ENCODE peak calls at places on chromosome 21, in five cellular contexts. D is left ventricle myocardium inferior; S is CD4-positive, CD25-positive, alpha-beta regulatory T cell; U is fibroblast of mammary gland; B is cardiac muscle cell. I is an unnamed sample.

GRCh38 chr21:16113052-16113715 is 383.4 kb downstream of the USP25 start:
- DNase-seq in D (no peak), S (no peak), B (peak), U (peak), I (no peak)

GRCh38 chr21:16406355-16406754 is 676.6 kb downstream of the USP25 start:
- DNase-seq in U (no peak), S (no peak), D (no peak), B (no peak), I (no peak)

GRCh38 chr21:45972716-45973474 is 8.7 kb upstream of the COL6A1 start:
- DNase-seq in B (no peak), D (peak), U (peak), S (no peak), I (no peak)

GRCh38 chr21:33078907-33079582 is 9.1 kb downstream of the OLIG1 start:
- DNase-seq in D (no peak), B (no peak), S (peak), U (peak), I (no peak)

GRCh38 chr21:28090546-28090945 is 902.1 kb downstream of the LTN1 start:
- DNase-seq in S (no peak), U (no peak), B (no peak), D (no peak), I (no peak)

GRCh38 chr21:46125846-46126301 is 28.0 kb downstream of the COL6A2 start:
- DNase-seq in B (no peak), D (no peak), S (no peak), U (no peak), I (no peak)

GRCh38 chr21:46150491-46151121 is 4.8 kb downstream of the FTCD start:
- DNase-seq in B (no peak), U (peak), S (no peak), D (no peak), I (no peak)

GRCh38 chr21:33189237-33189636 is 40.5 kb upstream of the IFNAR2 start:
- DNase-seq in S (no peak), U (no peak), B (no peak), D (no peak), I (no peak)

GRCh38 chr21:32916522-32917099 is 109.1 kb upstream of the OLIG2 start:
- DNase-seq in D (no peak), S (no peak), U (peak), B (no peak), I (peak)

GRCh38 chr21:43868461-43868860 is 3.4 kb downstream of the AGPAT3 start:
- DNase-seq in S (no peak), D (no peak), B (no peak), U (no peak), I (no peak)

GRCh38 chr21:43866233-43866632 is 1.2 kb downstream of the AGPAT3 start:
- DNase-seq in B (peak), S (peak), D (peak), U (peak), I (no peak)

GRCh38 chr21:43867936-43868335 is 2.9 kb downstream of the AGPAT3 start:
- DNase-seq in D (no peak), U (no peak), B (no peak), S (no peak), I (no peak)

GRCh38 chr21:43866659-43867331 is 1.8 kb downstream of the AGPAT3 start:
- DNase-seq in B (no peak), D (no peak), S (peak), U (no peak), I (no peak)

DNA sequence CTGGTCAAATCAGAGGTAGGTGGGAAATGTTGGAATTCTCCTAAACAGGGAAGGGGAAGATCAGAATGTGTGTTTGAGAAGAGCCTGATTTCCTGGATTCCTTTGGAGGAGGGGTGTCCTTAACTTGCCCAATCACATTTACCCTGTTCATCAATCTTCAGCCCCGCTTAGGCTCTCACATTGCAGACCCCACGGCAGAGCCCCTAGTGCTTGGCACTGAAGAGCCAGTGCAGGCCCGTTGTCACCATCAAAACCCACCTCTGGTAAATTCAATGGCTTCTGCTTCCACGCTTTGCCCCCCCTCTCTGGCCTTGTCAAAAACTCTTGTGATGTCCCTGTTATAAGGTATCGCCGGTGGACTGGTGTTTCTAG is 2.3 kb downstream of the AGPAT3 start:
- DNase-seq in D (no peak), S (no peak), B (no peak), U (no peak), I (no peak)
- H3K4me3 ChIP-seq in D (peak), S (peak), B (no peak), U (no peak), I (no peak)

GRCh38 chr21:41897047-41897669 is 18.0 kb upstream of the PRDM15 start:
- DNase-seq in B (no peak), U (no peak), S (no peak), D (no peak), I (no peak)
- H3K4me3 ChIP-seq in B (no peak), U (no peak), S (no peak), D (no peak), I (no peak)

DNA sequence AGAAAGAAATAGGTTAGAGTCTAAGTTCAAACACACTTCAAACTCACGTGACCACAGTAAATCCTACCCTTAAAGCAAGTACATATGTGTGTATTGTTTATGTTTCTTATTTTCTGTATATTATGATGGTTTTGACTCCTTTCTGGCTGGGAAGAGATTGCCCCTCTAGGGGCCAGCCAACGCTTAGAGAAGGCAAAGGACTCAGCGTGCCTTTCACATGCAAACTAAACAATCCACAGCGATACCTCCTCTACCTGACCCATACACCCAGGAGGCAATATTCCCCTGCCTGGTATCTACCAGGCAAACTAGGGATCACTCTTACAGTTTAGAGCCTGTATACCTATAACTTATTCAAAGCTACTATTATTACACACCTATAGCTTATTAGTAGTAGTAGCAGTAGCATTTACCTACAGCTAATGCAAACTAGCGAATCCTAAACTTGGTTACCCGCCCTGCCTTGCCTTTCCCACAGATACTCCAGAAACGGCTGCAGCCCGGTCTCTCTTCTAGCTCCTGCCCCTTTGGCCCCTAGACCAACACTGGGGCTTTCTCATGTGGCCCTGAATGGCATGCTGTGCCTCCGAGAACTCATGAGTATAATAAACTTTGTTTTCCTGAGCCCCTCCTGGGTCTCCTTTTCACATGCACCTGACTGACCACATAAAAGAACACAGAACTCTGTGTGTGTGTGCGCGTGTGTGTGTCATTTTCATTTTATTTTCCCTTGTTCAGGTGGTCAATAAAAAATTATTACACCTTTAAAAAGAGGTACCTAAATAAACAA is 14.0 kb downstream of the NRIP1 start:
- DNase-seq in S (peak), B (no peak), D (no peak), U (no peak), I (no peak)
- H3K4me3 ChIP-seq in S (peak), B (no peak), D (no peak), U (no peak), I (no peak)

DNA sequence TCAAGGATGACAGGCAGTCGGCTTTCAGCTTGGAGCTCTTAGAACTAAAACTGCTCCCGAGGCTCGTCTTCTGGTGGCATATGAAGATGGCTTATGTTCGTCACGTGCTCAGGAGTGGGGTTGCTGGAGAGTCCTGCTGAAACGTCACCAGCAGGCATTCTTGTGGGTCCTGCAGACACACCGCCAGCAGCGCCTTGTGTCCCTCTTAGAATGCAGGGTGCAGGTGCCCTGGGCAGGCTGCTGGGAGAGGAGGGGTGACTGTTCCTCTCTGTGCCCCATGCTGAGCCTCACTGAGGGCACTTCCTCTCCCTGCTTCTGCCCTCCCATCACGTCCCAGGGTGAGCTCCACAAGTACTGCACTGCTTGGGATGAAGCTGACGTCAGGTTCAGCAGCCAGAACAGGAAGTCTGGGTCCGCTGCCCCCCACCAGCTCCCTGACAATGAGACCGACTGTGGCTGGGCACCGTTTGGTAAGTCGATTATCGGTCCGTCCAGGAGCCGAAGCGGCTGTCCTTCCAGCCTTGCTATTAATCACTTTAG is 20.8 kb downstream of the SLC37A1 start:
- DNase-seq in U (no peak), S (no peak), D (no peak), B (no peak), I (no peak)
- H3K4me3 ChIP-seq in U (no peak), S (no peak), D (no peak), B (no peak), I (no peak)

GRCh38 chr21:38567577-38568360 is 69.5 kb upstream of the ERG start:
- DNase-seq in S (no peak), U (peak), D (no peak), B (no peak), I (no peak)
- H3K4me3 ChIP-seq in S (no peak), U (no peak), D (peak), B (no peak), I (no peak)

GRCh38 chr21:17512245-17513213 is at the start of gene CXADR:
- DNase-seq in S (peak), B (peak), U (no peak), D (peak), I (peak)
- H3K4me3 ChIP-seq in S (peak), B (peak), U (peak), D (peak), I (peak)

DNA sequence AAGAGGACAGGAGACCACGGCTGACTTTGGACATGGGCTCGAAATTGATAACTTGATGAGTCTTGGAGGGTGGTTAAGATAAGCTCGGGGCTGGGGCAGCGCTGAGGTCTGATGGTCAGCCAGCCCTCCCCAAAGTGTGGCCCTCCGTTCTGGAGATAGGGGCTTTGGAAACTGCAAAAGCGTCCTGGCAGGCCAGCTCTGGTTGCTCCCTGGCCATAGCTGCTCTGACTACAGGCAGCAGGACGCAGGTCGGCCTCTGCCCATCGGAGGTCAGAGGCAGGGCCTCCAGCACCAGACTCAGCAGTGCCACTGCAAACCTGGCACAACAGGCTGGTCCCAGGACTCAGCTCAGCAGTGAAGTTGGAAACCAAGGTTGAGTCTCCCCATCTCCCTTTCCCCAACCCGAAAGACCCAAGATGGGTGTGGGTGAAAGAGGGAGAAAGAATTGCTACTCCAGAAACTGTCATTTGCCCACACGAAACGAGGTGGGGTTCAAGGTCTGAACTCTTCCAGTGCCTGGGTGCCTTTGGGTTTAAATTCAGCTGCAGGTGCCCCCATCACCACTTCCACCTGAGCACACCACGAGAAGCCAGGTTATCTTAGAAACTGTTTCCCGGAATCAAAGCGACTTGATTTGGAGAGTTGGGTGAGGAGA is 4.8 kb downstream of the SIM2 start:
- DNase-seq in B (no peak), S (no peak), D (no peak), U (no peak), I (no peak)
- H3K4me3 ChIP-seq in B (no peak), S (no peak), D (no peak), U (no peak), I (no peak)

DNA sequence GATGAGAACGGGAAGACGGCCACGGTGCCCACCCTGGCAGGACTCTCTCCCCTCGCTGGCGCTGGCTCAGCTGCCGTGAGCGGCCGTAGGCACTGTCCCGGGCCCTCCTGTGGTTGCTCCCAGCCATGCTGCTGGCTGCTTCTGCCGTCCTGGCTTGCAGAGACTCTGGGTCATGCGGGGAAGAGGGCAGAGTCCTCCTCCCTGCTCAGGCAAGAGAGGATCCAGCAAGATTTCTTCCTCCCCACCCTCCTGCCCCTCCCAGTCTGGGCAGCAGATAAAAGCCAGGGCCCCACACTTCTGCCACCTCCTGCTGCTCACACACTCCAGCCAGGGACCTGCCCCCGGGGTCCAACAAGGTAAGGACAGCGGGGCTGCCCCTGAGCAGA is 60.1 kb downstream of the AGPAT3 start:
- DNase-seq in U (no peak), D (peak), S (no peak), B (peak), I (no peak)
- H3K4me3 ChIP-seq in U (no peak), D (peak), S (no peak), B (no peak), I (no peak)